ENCODE peak calls at places on chromosomes 4 and X, in five cellular contexts. I, O, X, Y and Q are unnamed samples.

GRCh38 chrX:3393581-3394111 is 47.2 kb upstream of the MXRA5 start:
- DNase-seq in I (no peak), O (no peak), X (no peak), Y (no peak), Q (no peak)

GRCh38 chr4:183757105-183757504 is 98.0 kb downstream of the TRAPPC11 start:
- DNase-seq in I (no peak), O (no peak), X (no peak), Y (no peak), Q (no peak)

GRCh38 chr4:8199594-8200301 is 658 bp downstream of the SH3TC1 start:
- DNase-seq in I (no peak), O (no peak), X (no peak), Y (no peak), Q (no peak)

GRCh38 chr4:101835121-101835904 is 44.8 kb downstream of the BANK1 start:
- DNase-seq in I (no peak), O (no peak), X (peak), Y (no peak), Q (no peak)

GRCh38 chrX:6732101-6732500 is 197.2 kb upstream of the VCX3A start:
- DNase-seq in I (no peak), O (no peak), X (no peak), Y (peak), Q (no peak)

GRCh38 chr4:31674313-31674947 is 954.3 kb downstream of the PCDH7 start:
- DNase-seq in I (no peak), O (peak), X (no peak), Y (no peak), Q (peak)

GRCh38 chrX:39652336-39652735 is 445.4 kb downstream of the BCOR start:
- DNase-seq in I (peak), O (peak), X (no peak), Y (no peak), Q (peak)

GRCh38 chr4:6499241-6499605 is 26.8 kb upstream of the PPP2R2C start:
- DNase-seq in I (no peak), O (no peak), X (no peak), Y (no peak), Q (no peak)

GRCh38 chr4:82745173-82745842 is 53.3 kb downstream of the SCD5 start:
- DNase-seq in I (no peak), O (no peak), X (no peak), Y (no peak), Q (peak)

GRCh38 chrX:100645106-100645505 is 1.1 kb downstream of the SRPX2 start:
- DNase-seq in I (no peak), O (no peak), X (no peak), Y (no peak), Q (no peak)

GRCh38 chr4:40439519-40439918 is 104.4 kb downstream of the CHRNA9 start:
- DNase-seq in I (no peak), O (no peak), X (no peak), Y (no peak), Q (no peak)

GRCh38 chr4:119746951-119747350 is 118.3 kb upstream of the PDE5A start:
- DNase-seq in I (no peak), O (no peak), X (no peak), Y (no peak), Q (no peak)

GRCh38 chrX:38879631-38880220 is 78.5 kb downstream of the MID1IP1 start:
- DNase-seq in I (no peak), O (no peak), X (no peak), Y (no peak), Q (no peak)

GRCh38 chrX:153411255-153411987 is at the start of gene ZFP92:
- DNase-seq in I (peak), O (no peak), X (no peak), Y (no peak), Q (peak)

GRCh38 chr4:157217708-157218107 is 2.8 kb upstream of the GRIA2 start:
- DNase-seq in I (no peak), O (peak), X (peak), Y (no peak), Q (peak)

GRCh38 chrX:130340271-130340670 is 552 bp downstream of the SLC25A14 start:
- DNase-seq in I (no peak), O (no peak), X (no peak), Y (no peak), Q (no peak)

GRCh38 chr4:112589207-112589606 is 47.5 kb downstream of the ZGRF1 start:
- DNase-seq in I (peak), O (peak), X (peak), Y (no peak), Q (no peak)

DNA sequence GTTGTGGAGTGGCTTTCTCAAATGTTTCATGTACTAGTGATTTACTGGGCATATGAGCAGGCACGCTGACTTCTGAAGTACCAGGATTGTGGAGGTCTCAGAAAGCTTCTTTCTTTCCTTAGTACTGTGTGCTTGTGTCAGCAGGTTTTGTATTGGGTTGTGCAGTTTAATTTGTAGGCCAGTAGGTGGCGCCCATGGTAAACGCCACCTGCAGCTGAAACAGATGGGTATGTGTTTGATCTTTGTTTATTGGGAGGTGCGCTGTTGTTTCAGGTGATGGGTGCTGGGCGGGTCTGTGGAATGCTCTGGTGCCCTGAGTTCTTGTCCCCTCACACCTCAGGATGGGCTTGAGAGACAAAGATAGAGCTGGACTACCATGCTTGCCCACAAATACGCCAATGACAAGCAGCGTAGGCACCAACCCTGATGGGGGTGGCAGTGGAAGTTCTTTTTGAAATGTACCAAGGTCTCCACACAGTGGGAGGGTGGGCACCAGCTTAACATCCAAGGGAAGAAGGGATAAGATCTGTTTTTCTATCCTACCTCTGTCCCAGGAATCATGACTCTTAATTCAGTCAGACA is 141.5 kb downstream of the RPS6KA6 start:
- DNase-seq in I (no peak), O (no peak), X (peak), Y (no peak), Q (peak)
- H2AFZ ChIP-seq in I (no peak), O (no peak), X (no peak), Y (no peak), Q (no peak)

DNA sequence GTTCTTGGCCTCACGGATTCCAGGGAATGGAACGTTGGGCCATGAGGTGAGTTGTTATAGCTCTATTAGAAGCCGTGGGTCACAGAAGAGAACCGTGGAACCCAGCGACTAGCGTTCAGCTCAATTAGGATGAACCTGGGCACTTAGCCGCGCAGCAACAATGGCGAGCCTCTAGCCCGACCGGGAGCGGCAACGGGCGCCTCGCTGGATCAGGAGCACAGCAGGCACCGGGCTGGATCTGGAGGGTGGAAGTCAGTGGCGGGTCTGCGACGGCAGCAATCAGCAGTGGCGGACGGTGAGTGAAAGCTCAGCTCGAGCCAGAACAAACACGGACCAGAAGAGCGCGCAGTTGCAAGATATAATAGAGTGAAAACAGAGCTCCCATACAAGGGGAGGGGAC is 34.2 kb downstream of the AGA start:
- DNase-seq in I (no peak), O (no peak), X (no peak), Y (no peak), Q (no peak)
- TF ChIP-seq REST in I (no peak), O (no peak), X (no peak), Y (no peak), Q (no peak)

DNA sequence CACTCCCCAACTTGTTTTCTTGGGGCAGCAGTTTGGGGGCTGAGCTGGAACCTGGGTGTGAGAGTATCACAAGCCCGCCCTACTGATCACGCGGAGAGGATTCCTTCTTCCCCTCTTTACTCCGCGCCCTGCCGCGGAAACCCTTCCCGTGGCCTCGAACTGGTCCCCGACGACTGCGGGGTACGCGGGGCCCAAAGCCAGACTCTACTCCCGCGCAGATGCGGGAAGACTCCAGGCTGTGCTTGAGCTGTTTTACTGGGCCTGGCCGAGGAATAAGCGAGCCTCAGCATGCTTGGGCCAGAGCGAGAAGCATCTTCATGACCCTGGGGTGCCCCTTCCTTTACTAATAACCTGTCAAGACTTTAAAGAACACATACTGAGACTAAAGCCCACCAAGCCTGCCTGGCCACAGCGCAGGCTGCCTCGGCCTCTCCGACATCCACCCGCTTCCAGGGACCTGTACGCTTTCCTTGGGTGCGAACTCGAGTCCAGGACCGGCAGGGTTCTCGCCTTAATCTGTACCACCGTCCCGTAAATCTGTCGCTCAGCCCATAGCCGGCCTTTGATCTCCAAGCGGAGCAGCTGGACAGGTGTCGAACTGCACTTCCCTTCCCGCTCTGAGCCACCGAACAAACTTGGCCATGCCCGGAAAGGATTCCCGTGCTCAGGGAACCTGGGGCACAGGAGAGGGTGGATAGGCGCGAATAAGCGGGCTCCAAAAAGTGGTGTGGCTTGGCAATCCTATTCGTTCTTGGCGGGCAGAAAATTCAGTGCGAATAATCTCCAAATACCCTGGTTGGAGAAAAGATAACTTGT is 55.0 kb upstream of the TMEM33 start:
- DNase-seq in I (no peak), O (no peak), X (no peak), Y (no peak), Q (peak)
- TF ChIP-seq EZH2 in I (no peak), O (no peak), X (no peak), Y (no peak), Q (peak)

GRCh38 chr4:184824081-184824775 is 1.5 kb downstream of the ACSL1 start:
- DNase-seq in I (no peak), O (no peak), X (no peak), Y (no peak), Q (no peak)
- H2AFZ ChIP-seq in I (no peak), O (no peak), X (no peak), Y (peak), Q (no peak)

GRCh38 chr4:165803005-165803404 is 70.0 kb upstream of the TLL1 start:
- DNase-seq in I (no peak), O (no peak), X (no peak), Y (no peak), Q (no peak)

GRCh38 chr4:165802452-165802851 is 70.6 kb upstream of the TLL1 start:
- DNase-seq in I (no peak), O (no peak), X (no peak), Y (no peak), Q (no peak)

GRCh38 chr4:165794834-165795233 is 78.2 kb upstream of the TLL1 start:
- DNase-seq in I (no peak), O (no peak), X (no peak), Y (no peak), Q (no peak)

GRCh38 chr4:165799384-165799815 is 73.6 kb upstream of the TLL1 start:
- DNase-seq in I (no peak), O (no peak), X (no peak), Y (no peak), Q (no peak)
- TF ChIP-seq REST in I (no peak), O (no peak), X (no peak), Y (no peak), Q (no peak)